ENCODE peak calls at places on chromosomes 12 and 14, in seven cellular contexts. I, C, G, R, L, Y and P are unnamed samples.
A peak's percentile ranks its signal among the peaks of the same experiment; 100 is the strongest.

GRCh38 chr12:16613199-16613598 is 7.2 kb upstream of the LMO3 start:
- DNase-seq in L (no peak), Y (no peak), G (no peak), I (no peak), C (no peak), R (no peak), P (no peak)

GRCh38 chr12:51208016-51208660 is 9.7 kb downstream of the POU6F1 start:
- DNase-seq in L (no peak), R (no peak), G (no peak), C (peak; percentile 11), I (no peak), Y (no peak), P (no peak)

GRCh38 chr14:32230181-32230580 is 27.1 kb upstream of the RNU6-8 start:
- DNase-seq in Y (no peak), C (no peak), G (no peak), R (peak; percentile 84), L (no peak), I (peak; percentile 58), P (no peak)

GRCh38 chr12:12425616-12426015 is 68.7 kb downstream of the BORCS5 start:
- DNase-seq in L (no peak), Y (no peak), R (peak; percentile 42), C (no peak), I (peak; percentile 57), G (no peak), P (no peak)

GRCh38 chr14:100440207-100440631 is 117.1 kb downstream of the SLC25A47 start:
- DNase-seq in G (peak; percentile 64), Y (peak; percentile 92), L (peak; percentile 85), C (peak; percentile 81), R (peak; percentile 92), I (peak; percentile 63), P (peak; percentile 86)

GRCh38 chr14:65879218-65880009 is 466.9 kb downstream of the FUT8 start:
- DNase-seq in Y (no peak), C (no peak), L (no peak), G (no peak), R (peak; percentile 93), I (peak; percentile 80), P (no peak)

GRCh38 chr14:95136631-95137030 is 20.7 kb downstream of the DICER1 start:
- DNase-seq in I (peak; percentile 27), G (no peak), R (no peak), C (no peak), Y (no peak), L (no peak), P (no peak)

GRCh38 chr12:12788131-12788530 is 2.7 kb downstream of the APOLD1 start:
- DNase-seq in C (no peak), G (no peak), Y (no peak), I (no peak), R (no peak), L (no peak), P (no peak)

GRCh38 chr12:62649412-62650116 is 182.9 kb downstream of the MON2 start:
- DNase-seq in C (no peak), L (no peak), I (no peak), Y (no peak), R (no peak), G (no peak), P (no peak)

GRCh38 chr14:25406818-25407217 is 356.9 kb upstream of the STXBP6 start:
- DNase-seq in I (peak; percentile 22), G (no peak), L (no peak), Y (no peak), C (no peak), R (peak; percentile 52), P (no peak)

GRCh38 chr14:28762290-28762948 is 4.2 kb upstream of the FOXG1 start:
- DNase-seq in G (no peak), C (no peak), R (no peak), Y (no peak), L (no peak), I (no peak), P (no peak)

GRCh38 chr14:23351681-23352505 is 794 bp downstream of the SLC22A17 start:
- DNase-seq in R (no peak), G (no peak), Y (peak; percentile 49), I (no peak), C (peak; percentile 65), L (no peak), P (no peak)

GRCh38 chr12:3896851-3897351 is 23.7 kb upstream of the PARP11 start:
- DNase-seq in L (no peak), R (peak; percentile 70), I (peak; percentile 17), G (no peak), Y (no peak), C (no peak), P (no peak)

GRCh38 chr12:42180990-42181611 is 36.4 kb upstream of the GXYLT1 start:
- DNase-seq in Y (no peak), I (peak; percentile 34), G (no peak), C (no peak), L (no peak), R (peak; percentile 10), P (no peak)

GRCh38 chr12:29537292-29537691 is 39.8 kb upstream of the OVCH1 start:
- DNase-seq in G (no peak), L (no peak), Y (no peak), I (no peak), C (no peak), R (peak; percentile 90), P (no peak)

GRCh38 chr12:104057771-104058197 is 6.5 kb upstream of the HCFC2 start:
- DNase-seq in I (no peak), L (no peak), G (no peak), R (peak; percentile 42), Y (no peak), C (no peak), P (no peak)

GRCh38 chr12:132469423-132469822 is 20.5 kb upstream of the FBRSL1 start:
- DNase-seq in Y (no peak), R (no peak), G (no peak), C (peak; percentile 3), L (no peak), I (no peak), P (no peak)

GRCh38 chr14:59435106-59435505 is 30.1 kb downstream of the GPR135 start:
- DNase-seq in Y (no peak), G (no peak), I (no peak), C (no peak), L (no peak), R (no peak), P (no peak)

GRCh38 chr12:32083489-32083888 is 23.2 kb upstream of the BICD1 start:
- DNase-seq in G (no peak), R (peak; percentile 44), L (no peak), Y (no peak), C (no peak), I (peak; percentile 84), P (no peak)

DNA sequence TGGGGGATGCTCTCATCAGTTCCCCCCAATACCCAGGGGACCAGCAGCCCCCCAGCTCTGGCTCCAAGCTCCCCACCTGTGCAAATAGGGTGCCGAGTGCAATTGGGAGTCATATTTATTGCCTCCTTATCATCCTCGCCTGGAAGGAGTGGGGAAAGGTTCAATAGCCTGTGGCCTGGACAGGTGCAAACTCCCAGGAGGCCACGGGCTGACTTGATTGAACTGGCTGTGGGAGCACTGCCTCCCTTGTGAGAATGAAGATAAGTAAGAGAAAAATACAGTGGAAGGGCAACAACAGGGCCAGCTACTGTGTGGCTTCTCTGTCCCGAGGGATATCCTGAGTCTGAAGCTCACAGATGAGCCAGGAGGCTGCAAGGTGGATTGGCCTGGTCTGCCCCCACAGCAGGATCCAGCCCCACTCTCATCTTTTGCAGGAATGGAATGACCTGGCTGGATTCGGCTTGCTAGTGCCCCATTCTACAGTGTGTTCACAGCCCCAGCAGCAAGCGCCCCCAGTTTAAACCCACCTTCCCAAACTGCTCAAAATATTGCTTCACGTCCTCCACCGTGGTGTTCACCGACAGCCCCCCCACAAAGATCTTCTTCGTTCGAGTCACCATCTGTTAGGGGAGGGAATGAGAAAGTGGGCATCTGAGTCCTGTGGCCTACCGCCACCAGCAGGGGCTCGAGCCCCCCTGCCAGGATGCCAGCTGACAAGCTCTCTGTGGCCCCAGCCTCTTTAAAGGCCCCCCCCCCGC is 6.3 kb downstream of the MSI1 start:
- DNase-seq in L (no peak), C (no peak), G (no peak), I (no peak), Y (no peak), R (no peak), P (no peak)
- TF ChIP-seq CTCF in L (no peak), C (no peak), G (no peak), I (no peak), Y (no peak), R (no peak), P (no peak)

DNA sequence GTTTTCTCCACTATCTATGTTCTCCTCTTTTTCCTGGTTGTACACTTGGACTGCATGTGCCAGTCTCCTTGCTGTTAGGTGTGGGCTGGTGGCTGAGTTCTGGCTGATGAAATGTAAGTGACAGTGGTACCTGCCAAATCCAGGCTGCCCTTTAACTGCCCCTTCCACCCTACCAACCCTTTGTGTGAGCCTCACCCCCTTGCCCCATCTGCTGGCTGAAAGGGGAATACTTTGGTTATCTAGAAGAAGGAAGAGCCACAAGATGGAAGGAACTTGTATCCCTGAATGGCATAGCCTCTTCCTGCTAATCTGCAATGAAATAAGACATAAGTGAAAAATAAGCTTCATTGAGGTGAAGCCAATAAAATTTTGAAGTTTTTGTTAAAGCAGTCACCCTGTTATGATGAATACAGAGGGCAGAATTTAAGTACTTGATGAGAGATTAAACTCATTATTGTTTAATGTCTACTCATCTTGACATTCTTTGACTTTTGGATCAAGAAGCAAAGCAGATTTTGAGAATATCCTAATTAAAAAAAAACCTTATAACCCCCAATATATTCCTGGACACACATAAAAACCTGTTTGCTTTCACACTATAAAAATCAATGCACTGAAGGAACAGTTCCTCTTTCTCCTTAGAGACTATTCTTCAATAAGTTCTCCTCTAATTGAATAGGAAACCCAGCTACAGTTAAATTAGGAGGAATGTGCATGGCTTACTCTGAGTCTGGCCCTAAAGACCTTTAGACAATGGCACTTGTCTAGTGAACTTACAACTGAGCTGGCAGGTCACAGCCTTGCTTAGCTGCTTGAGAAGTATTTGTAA is 262.6 kb upstream of the BTG1 start:
- DNase-seq in C (no peak), G (no peak), L (no peak), I (peak; percentile 62), Y (no peak), R (peak; percentile 58), P (no peak)
- TF ChIP-seq CTCF in C (no peak), G (peak; percentile 53), L (no peak), I (peak; percentile 80), Y (peak; percentile 20), R (peak; percentile 56), P (peak; percentile 32)

DNA sequence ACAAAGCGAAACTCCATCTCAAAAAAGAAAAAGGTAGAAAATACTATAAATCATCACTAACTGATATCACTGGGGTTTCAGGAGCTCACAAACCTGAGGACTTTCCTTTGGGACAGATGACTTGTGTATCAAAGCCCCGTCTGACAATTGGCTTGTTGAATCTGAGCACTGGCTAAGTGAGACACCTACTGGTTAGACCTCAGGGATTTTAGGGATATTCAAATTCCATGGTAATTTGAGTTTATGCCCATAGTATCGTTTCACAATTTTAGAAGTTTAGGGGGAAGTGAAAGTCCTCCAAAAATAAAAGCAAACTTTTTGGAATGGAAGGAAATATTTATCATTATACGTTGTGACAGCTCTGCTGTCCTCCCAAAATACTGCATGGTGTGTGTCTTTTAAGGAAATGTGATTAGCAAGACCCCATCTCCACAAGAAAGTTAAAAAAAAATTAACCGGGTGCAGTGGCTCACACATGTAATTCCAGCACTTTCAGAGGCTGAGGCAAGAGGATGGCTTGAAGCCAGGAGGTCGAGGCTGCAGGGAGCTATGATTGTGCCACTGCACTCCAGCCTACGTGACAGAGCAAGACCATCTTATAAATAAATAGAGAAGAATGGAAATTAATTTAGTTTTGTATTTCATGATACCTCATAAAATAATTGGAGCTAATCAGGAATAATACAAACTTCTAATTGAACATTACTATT is 49.2 kb downstream of the FBXL14 start:
- DNase-seq in I (peak; percentile 58), G (peak; percentile 20), R (no peak), L (no peak), C (no peak), Y (no peak), P (no peak)
- TF ChIP-seq CTCF in I (peak; percentile 53), G (peak; percentile 35), R (no peak), L (no peak), C (no peak), Y (peak; percentile 40), P (peak; percentile 44)

GRCh38 chr12:27710592-27711311 is at the start of gene MRPS35:
- DNase-seq in I (peak; percentile 94), R (peak; percentile 95), L (peak; percentile 86), G (peak; percentile 94), Y (peak; percentile 91), C (peak; percentile 96), P (peak; percentile 96)
- TF ChIP-seq CTCF in I (no peak), R (no peak), L (no peak), G (no peak), Y (peak; percentile 32), C (no peak), P (no peak)